ENCODE peak calls at places on chromosomes 3 and 15, in four cellular contexts. F is T-helper 2 cell, Q is cerebellum, S is activated gamma-delta T cell treated with Interleukin-2 at 50 U/mL for 16 hours. L is an unnamed sample.

GRCh38 chr15:55196011-55196410 is 730 bp downstream of the RSL24D1 start:
- DNase-seq in F (no peak), Q (no peak), S (no peak), L (no peak)

GRCh38 chr15:92315595-92316211 is 78.0 kb upstream of the ST8SIA2 start:
- DNase-seq in F (no peak), Q (no peak), S (no peak), L (no peak)

GRCh38 chr15:59873873-59874272 is 130.2 kb upstream of the FOXB1 start:
- DNase-seq in F (no peak), Q (no peak), S (no peak), L (no peak)

GRCh38 chr15:69141286-69141701 is 19.1 kb upstream of the GLCE start:
- DNase-seq in F (no peak), Q (no peak), S (no peak), L (no peak)

GRCh38 chr3:155753038-155753647 is 8.3 kb upstream of the PLCH1 start:
- DNase-seq in F (no peak), Q (no peak), S (no peak), L (no peak)

GRCh38 chr3:10437272-10437994 is 68.0 kb downstream of the ATP2B2 start:
- DNase-seq in F (peak; percentile 40), Q (no peak), S (peak; percentile 60), L (peak; percentile 70)

GRCh38 chr3:157794771-157795170 is 291.6 kb upstream of the VEPH1 start:
- DNase-seq in F (no peak), Q (no peak), S (no peak), L (no peak)

GRCh38 chr3:196650740-196651311 is 11.3 kb downstream of the NRROS start:
- DNase-seq in F (no peak), Q (no peak), S (no peak), L (no peak)

GRCh38 chr3:195825191-195825588 is 13.5 kb upstream of the MUC4 start:
- DNase-seq in F (no peak), Q (no peak), S (no peak), L (no peak)

GRCh38 chr3:115789480-115789879 is 166.2 kb downstream of the GAP43 start:
- DNase-seq in F (no peak), Q (no peak), S (no peak), L (no peak)

GRCh38 chr15:28880680-28881079 is 5.1 kb upstream of the APBA2 start:
- DNase-seq in F (no peak), Q (no peak), S (no peak), L (no peak)

GRCh38 chr3:37605754-37606153 is 255.9 kb upstream of the CTDSPL start:
- DNase-seq in F (no peak), Q (no peak), S (no peak), L (no peak)

GRCh38 chr15:70703483-70703882 is 59.9 kb downstream of the UACA start:
- DNase-seq in F (no peak), Q (no peak), S (no peak), L (no peak)

GRCh38 chr3:40780341-40780800 is 255.6 kb downstream of the ZNF621 start:
- DNase-seq in F (no peak), Q (peak; percentile 66), S (no peak), L (no peak)

GRCh38 chr3:188152660-188153497 is 1.1 kb upstream of the LPP start:
- DNase-seq in F (no peak), Q (no peak), S (no peak), L (peak; percentile 62)

GRCh38 chr15:86645861-86646393 is 566.3 kb downstream of the AGBL1 start:
- DNase-seq in F (no peak), Q (no peak), S (no peak), L (no peak)

GRCh38 chr3:121926380-121926779 is 32.2 kb downstream of the SLC15A2 start:
- DNase-seq in F (no peak), Q (no peak), S (no peak), L (no peak)

GRCh38 chr15:67024322-67024997 is 40.9 kb upstream of the SMAD3 start:
- DNase-seq in F (peak; percentile 12), Q (peak; percentile 54), S (no peak), L (no peak)

GRCh38 chr3:43866529-43867353 is 176.0 kb downstream of the ABHD5 start:
- DNase-seq in F (no peak), Q (no peak), S (no peak), L (no peak)

GRCh38 chr3:179949428-179949827 is 87.3 kb downstream of the PEX5L start:
- DNase-seq in F (no peak), Q (no peak), S (no peak), L (no peak)

GRCh38 chr3:124688580-124689454 is 41.4 kb upstream of the UMPS start:
- DNase-seq in F (peak; percentile 57), Q (peak; percentile 51), S (peak; percentile 70), L (peak; percentile 79)

GRCh38 chr3:194494951-194495374 is 8.2 kb upstream of the ATP13A3 start:
- DNase-seq in F (no peak), Q (no peak), S (no peak), L (no peak)

GRCh38 chr3:194879991-194880939 is 194.6 kb downstream of the FAM43A start:
- DNase-seq in F (no peak), Q (peak; percentile 19), S (no peak), L (no peak)

GRCh38 chr3:46959169-46959515 is 17.4 kb downstream of the CCDC12 start:
- DNase-seq in F (no peak), Q (no peak), S (peak; percentile 49), L (no peak)

L was measured in natural killer cell treated with Interleukin-12 subunit alpha and Interleukin-12 subunit beta and Interleukin-15 and Interleukin-18, amount 100 ng/mL, for 72 hours.